ENCODE peak calls at places on chromosomes 4 and X, in nine cellular contexts. L, O, G, F, D, V, Z, X and I are unnamed samples.

GRCh38 chrX:106791495-106791894 is 11.0 kb upstream of the TBC1D8B start:
- DNase-seq in L (no peak), O (no peak), G (peak; percentile 34), F (peak; percentile 21), D (no peak), V (no peak), Z (no peak), X (no peak), I (no peak)

GRCh38 chr4:123786955-123787354 is 390.4 kb downstream of the SPRY1 start:
- DNase-seq in L (no peak), O (no peak), G (peak; percentile 60), F (no peak), D (no peak), V (no peak), Z (peak; percentile 9), X (no peak), I (no peak)

GRCh38 chrX:153471663-153472280 is 1.4 kb upstream of the HAUS7 start:
- DNase-seq in L (no peak), O (no peak), G (no peak), F (no peak), D (no peak), V (no peak), Z (no peak), X (no peak), I (no peak)

GRCh38 chrX:101258260-101258581 is 32.9 kb downstream of the TAF7L start:
- DNase-seq in L (no peak), O (no peak), G (no peak), F (no peak), D (no peak), V (no peak), Z (no peak), X (no peak), I (no peak)

GRCh38 chr4:140568507-140569306 is at the start of gene UCP1:
- DNase-seq in L (peak; percentile 35), O (no peak), G (peak; percentile 3), F (no peak), D (peak; percentile 84), V (no peak), Z (peak; percentile 81), X (no peak), I (no peak)

GRCh38 chr4:79492148-79492547 is 84.1 kb upstream of the GK2 start:
- DNase-seq in L (no peak), O (no peak), G (peak; percentile 27), F (no peak), D (no peak), V (no peak), Z (no peak), X (no peak), I (no peak)

GRCh38 chrX:75365243-75365975 is 91.5 kb downstream of the UPRT start:
- DNase-seq in L (no peak), O (no peak), G (no peak), F (no peak), D (no peak), V (no peak), Z (no peak), X (no peak), I (no peak)

GRCh38 chr4:3291969-3292570 is 751 bp upstream of the RGS12 start:
- DNase-seq in L (peak; percentile 39), O (peak; percentile 9), G (peak; percentile 49), F (peak; percentile 26), D (peak; percentile 92), V (no peak), Z (peak; percentile 75), X (peak; percentile 48), I (no peak)

GRCh38 chrX:103628386-103629290 is at the start of gene TCEAL1:
- DNase-seq in L (peak; percentile 23), O (peak; percentile 31), G (peak; percentile 40), F (peak; percentile 54), D (peak; percentile 85), V (no peak), Z (peak; percentile 76), X (no peak), I (peak; percentile 20)

GRCh38 chr4:153713840-153714239 is 29.8 kb downstream of the TLR2 start:
- DNase-seq in L (no peak), O (no peak), G (peak; percentile 17), F (no peak), D (no peak), V (no peak), Z (no peak), X (no peak), I (no peak)